ENCODE peak calls at places on chromosomes 16 and 17, in five cellular contexts. H is astrocyte, O is stomach, R is upper lobe of right lung, V is mucosa of descending colon. B is an unnamed sample.

GRCh38 chr17:68011199-68011665 is 15.0 kb upstream of the C17orf58 start:
- DNase-seq in O (peak; percentile 63), R (peak; percentile 83), V (peak; percentile 60), H (no peak), B (no peak)

GRCh38 chr17:44926841-44927525 is 11.7 kb upstream of the GFAP start:
- DNase-seq in O (no peak), H (no peak), V (no peak), R (peak; percentile 59), B (no peak)

GRCh38 chr16:26729917-26730541 is 336.7 kb upstream of the C16orf82 start:
- DNase-seq in O (no peak), H (no peak), R (no peak), V (no peak), B (no peak)

GRCh38 chr17:66200685-66201092 is 8.8 kb upstream of the CEP112 start:
- DNase-seq in R (no peak), H (peak; percentile 79), O (peak; percentile 59), V (no peak), B (no peak)

GRCh38 chr16:67749436-67750078 is 30.4 kb upstream of the GFOD2 start:
- DNase-seq in O (no peak), H (no peak), V (no peak), R (no peak), B (no peak)

GRCh38 chr16:80932725-80933124 is 74.0 kb downstream of the CMC2 start:
- DNase-seq in R (no peak), O (peak; percentile 28), V (peak; percentile 58), H (peak; percentile 91), B (peak; percentile 86)

GRCh38 chr17:27596571-27597187 is 34.3 kb upstream of the LGALS9 start:
- DNase-seq in O (no peak), V (peak; percentile 29), H (no peak), R (no peak), B (no peak)

GRCh38 chr16:66824006-66824405 is 6.8 kb downstream of the NAE1 start:
- DNase-seq in V (no peak), O (no peak), R (no peak), H (peak; percentile 41), B (no peak)

GRCh38 chr16:19844945-19845641 is 39.6 kb downstream of the GPRC5B start:
- DNase-seq in O (no peak), R (no peak), H (peak; percentile 85), V (no peak), B (peak; percentile 63)

GRCh38 chr17:80725532-80725931 is 180.9 kb downstream of the RPTOR start:
- DNase-seq in O (no peak), H (no peak), R (no peak), V (no peak), B (no peak)

GRCh38 chr16:75263963-75264445 is 12.6 kb upstream of the BCAR1 start:
- DNase-seq in R (no peak), O (no peak), V (no peak), H (no peak), B (no peak)

GRCh38 chr16:56360117-56361008 is 65.0 kb downstream of the AMFR start:
- DNase-seq in V (peak; percentile 35), H (no peak), O (peak; percentile 20), R (no peak), B (no peak)

GRCh38 chr17:31541559-31541958 is 150.1 kb downstream of the RAB11FIP4 start:
- DNase-seq in H (no peak), V (no peak), R (no peak), O (no peak), B (no peak)

GRCh38 chr16:14109782-14110727 is 38.9 kb downstream of the MRTFB start:
- DNase-seq in O (no peak), V (no peak), H (no peak), R (no peak), B (no peak)

GRCh38 chr17:71080937-71081336 is 911.6 kb downstream of the KCNJ2 start:
- DNase-seq in R (no peak), H (no peak), V (no peak), O (no peak), B (no peak)

GRCh38 chr16:53080345-53081031 is 25.7 kb downstream of the CHD9 start:
- DNase-seq in V (no peak), H (peak; percentile 88), O (no peak), R (no peak), B (peak; percentile 74)

DNA sequence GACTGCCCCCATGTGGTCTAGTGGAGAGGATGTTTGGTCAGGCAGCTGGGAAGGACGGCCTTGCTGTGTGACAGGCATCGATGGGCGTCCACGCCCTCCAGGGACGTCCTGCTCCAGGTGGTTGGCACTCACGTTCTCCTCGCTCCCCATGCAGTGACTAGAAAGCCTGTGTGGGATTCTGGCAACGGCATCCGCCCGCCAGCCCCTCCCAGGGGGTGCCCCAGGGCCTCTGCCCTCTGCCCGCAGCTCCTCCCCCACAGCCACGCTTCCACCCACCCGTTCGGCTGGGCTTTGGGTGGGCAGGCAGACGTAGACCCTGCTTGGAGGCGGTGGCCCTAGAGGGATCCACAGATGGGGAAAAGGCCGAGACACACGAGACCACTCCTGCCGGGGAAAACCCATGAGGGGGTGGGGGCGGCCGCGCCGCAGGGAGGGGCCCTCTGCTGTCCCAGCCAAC is 4.7 kb upstream of the IL17C start:
- DNase-seq in R (peak; percentile 80), O (peak; percentile 52), V (peak; percentile 83), H (no peak), B (no peak)
- TF ChIP-seq CTCF in R (peak; percentile 35), O (no peak), V (peak; percentile 21), H (no peak), B (peak; percentile 34)

GRCh38 chr17:42723636-42724035 is 21.2 kb downstream of the EZH1 start:
- DNase-seq in H (no peak), V (no peak), R (no peak), O (no peak), B (no peak)

GRCh38 chr17:42720996-42721583 is 23.8 kb downstream of the EZH1 start:
- DNase-seq in O (no peak), H (peak; percentile 37), R (no peak), V (no peak), B (no peak)

GRCh38 chr17:42725143-42725542 is 19.7 kb downstream of the EZH1 start:
- DNase-seq in R (no peak), H (no peak), V (no peak), O (no peak), B (no peak)
- H3K36me3 ChIP-seq in R (peaks cover 92% of the 10 kb centered on the region), H (peaks cover 35% of the 10 kb centered on the region), V (peaks cover 4% of the 10 kb centered on the region), O (peaks cover 68% of the 10 kb centered on the region), B (peaks cover 10% of the 10 kb centered on the region)

GRCh38 chr16:50548659-50549560 is 714 bp downstream of the NKD1 start:
- DNase-seq in V (peak; percentile 62), R (no peak), O (peak; percentile 38), H (no peak), B (no peak)

GRCh38 chr16:50549561-50549915 is 1.3 kb downstream of the NKD1 start:
- DNase-seq in V (no peak), R (no peak), O (no peak), H (no peak), B (no peak)

GRCh38 chr16:50546125-50546524 is 2.1 kb upstream of the NKD1 start:
- DNase-seq in R (no peak), V (no peak), H (no peak), O (no peak), B (no peak)

GRCh38 chr16:50547944-50548658 is at the start of gene NKD1:
- DNase-seq in R (peak; percentile 85), O (peak; percentile 79), H (peak; percentile 10), V (peak; percentile 75), B (no peak)

DNA sequence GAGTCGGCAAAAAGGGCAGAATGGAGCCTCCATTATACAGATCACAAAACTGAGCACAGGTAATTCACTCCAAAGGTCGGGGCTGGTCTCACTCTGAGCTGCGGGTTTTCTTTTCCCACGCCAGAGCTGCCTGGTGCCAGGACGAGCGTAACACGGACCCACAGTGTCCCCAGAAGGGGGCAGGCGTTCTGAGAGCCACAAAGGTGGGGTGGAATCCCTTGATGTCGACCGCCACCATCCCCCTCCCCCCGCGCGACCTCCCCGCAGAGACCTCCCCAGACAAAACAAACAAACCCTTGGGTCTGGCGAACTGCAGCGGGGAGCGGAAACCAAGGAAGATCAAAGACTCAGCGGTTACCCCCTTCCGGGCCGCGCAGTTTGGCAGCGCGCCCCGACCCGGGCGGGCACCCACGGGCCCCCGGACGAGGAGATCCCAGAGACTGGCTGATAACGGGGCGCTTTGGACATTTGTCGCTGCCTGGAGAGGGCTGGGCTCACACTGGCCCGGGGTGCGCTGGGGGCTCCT is 793 bp upstream of the NKD1 start:
- DNase-seq in V (peak; percentile 77), O (peak; percentile 63), H (no peak), R (no peak), B (no peak)
- TF ChIP-seq CTCF in V (no peak), O (no peak), H (peak; percentile 5), R (peak; percentile 32), B (peak; percentile 11)

GRCh38 chr16:9099131-9099625 is 7.7 kb downstream of the HAPSTR1 start:
- DNase-seq in V (no peak), O (peak; percentile 32), R (peak; percentile 70), H (peak; percentile 46), B (no peak)

GRCh38 chr16:9102943-9103342 is 11.5 kb downstream of the HAPSTR1 start:
- DNase-seq in O (no peak), R (no peak), H (no peak), V (no peak), B (no peak)

GRCh38 chr16:9103546-9103945 is 12.1 kb downstream of the HAPSTR1 start:
- DNase-seq in O (no peak), R (no peak), V (no peak), H (no peak), B (no peak)

GRCh38 chr16:9105189-9105588 is 13.7 kb downstream of the HAPSTR1 start:
- DNase-seq in O (no peak), R (no peak), H (peak; percentile 48), V (no peak), B (no peak)

DNA sequence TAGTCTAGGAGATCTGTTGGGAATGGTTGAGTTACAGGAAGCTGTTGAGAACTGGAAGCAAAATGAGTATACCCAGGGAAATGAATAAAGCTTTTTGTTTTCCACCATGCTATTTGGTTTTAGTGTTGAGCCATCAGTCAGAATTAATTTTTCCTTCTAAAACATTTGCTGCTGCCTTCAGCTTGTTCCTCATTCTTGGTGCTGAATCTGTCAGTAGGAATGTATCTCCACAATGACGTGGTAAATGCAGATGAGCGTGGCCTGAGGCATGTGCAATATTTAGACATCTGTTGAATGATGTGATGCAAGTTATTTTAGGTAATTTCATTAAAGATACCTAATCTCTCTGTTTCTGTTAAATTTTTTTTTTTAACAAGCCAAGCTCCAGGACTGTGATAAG is 10.9 kb downstream of the HAPSTR1 start:
- DNase-seq in O (no peak), R (no peak), H (peak; percentile 93), V (no peak), B (peak; percentile 81)
- H3K36me3 ChIP-seq in O (peaks cover 21% of the 10 kb centered on the region), R (peaks cover 77% of the 10 kb centered on the region), H (peaks cover 67% of the 10 kb centered on the region), V (no peaks in the 10 kb centered on the region), B (peaks cover 15% of the 10 kb centered on the region)

GRCh38 chr16:30534368-30535105 is at the start of gene ZNF747:
- DNase-seq in R (peak; percentile 96), O (peak; percentile 93), H (peak; percentile 61), V (peak; percentile 95), B (no peak)
- TF ChIP-seq CTCF in R (no peak), O (no peak), H (no peak), V (no peak), B (no peak)

B was measured in BJ.